ENCODE peak calls at places on chromosome 3, in seven cellular contexts. P is activated T-cell treated with anti-CD3 and anti-CD28 coated beads, Interleukin-2, amount 50 U/mL, for 72 hours; D is epithelial cell of proximal tubule; F is mesothelial cell of epicardium; G is GM12865; B is putamen; X is T follicular helper cell. Y is an unnamed sample.

GRCh38 chr3:196537319-196537984 is 22.3 kb upstream of the SMCO1 start:
- DNase-seq in B (no peak), D (no peak), F (no peak), P (peak), X (peak), G (peak), Y (no peak)

GRCh38 chr3:105798381-105798934 is 70.4 kb downstream of the CBLB start:
- DNase-seq in D (no peak), P (no peak), F (no peak), G (peak), X (no peak), B (no peak), Y (no peak)

GRCh38 chr3:27681249-27681748 is 40.8 kb downstream of the EOMES start:
- DNase-seq in D (peak), B (peak), F (no peak), G (peak), P (peak), X (peak), Y (no peak)

GRCh38 chr3:190696777-190697501 is 165.6 kb downstream of the GMNC start:
- DNase-seq in G (peak), D (no peak), B (peak), F (no peak), X (no peak), P (no peak), Y (no peak)

GRCh38 chr3:122921791-122922651 is 105.5 kb downstream of the SEMA5B start:
- DNase-seq in X (no peak), D (no peak), P (peak), G (peak), F (no peak), B (no peak), Y (no peak)

GRCh38 chr3:143035466-143036214 is 34.3 kb downstream of the U2SURP start:
- DNase-seq in X (no peak), D (no peak), G (no peak), P (no peak), F (no peak), B (no peak), Y (no peak)

GRCh38 chr3:155516439-155516838 is 223.0 kb upstream of the STRIT1 start:
- DNase-seq in X (no peak), D (no peak), F (no peak), P (no peak), B (no peak), G (no peak), Y (no peak)

GRCh38 chr3:189392969-189393368 is 221.2 kb downstream of the TPRG1 start:
- DNase-seq in B (no peak), P (no peak), F (no peak), G (no peak), D (peak), X (no peak), Y (no peak)

GRCh38 chr3:172125963-172126403 is 86.6 kb downstream of the FNDC3B start:
- DNase-seq in P (no peak), X (no peak), F (no peak), B (peak), D (no peak), G (no peak), Y (no peak)

GRCh38 chr3:39848365-39848764 is 39.0 kb downstream of the MYRIP start:
- DNase-seq in P (no peak), D (no peak), F (no peak), G (no peak), B (no peak), X (no peak), Y (no peak)

GRCh38 chr3:32200490-32200889 is 38.0 kb upstream of the CMTM8 start:
- DNase-seq in X (no peak), F (no peak), G (no peak), D (no peak), P (no peak), B (no peak), Y (no peak)

GRCh38 chr3:150081084-150081483 is 110.4 kb upstream of the PFN2 start:
- DNase-seq in B (no peak), F (no peak), G (no peak), D (no peak), P (no peak), X (no peak), Y (no peak)

GRCh38 chr3:169171739-169172138 is 491.8 kb downstream of the MECOM start:
- DNase-seq in G (no peak), D (no peak), B (no peak), X (no peak), P (no peak), F (no peak), Y (no peak)

GRCh38 chr3:184176377-184177330 is 2.0 kb downstream of the AP2M1 start:
- DNase-seq in D (peak), P (no peak), F (no peak), B (peak), X (no peak), G (no peak), Y (no peak)

Y was measured in left lobe of liver.